ENCODE peak calls at places on chromosomes 1 and 21, in ten cellular contexts. One of them, this sample, is unnamed.

GRCh38 chr1:150566589-150567340 is 12.6 kb downstream of the MCL1 start:
- DNase-seq in tibial artery: no peak
- DNase-seq in foreskin fibroblast: no peak
- DNase-seq in BJ: no peak
- DNase-seq in progenitor cell of endocrine pancreas: no peak
- DNase-seq in bronchial epithelial cell: no peak
- DNase-seq in ovary: peak
- DNase-seq in PC-3: no peak
- DNase-seq in Peyer's patch: no peak
- DNase-seq in prostate gland: no peak
- DNase-seq in this sample: peak

GRCh38 chr1:225899044-225899925 is 10.3 kb upstream of the LEFTY1 start:
- DNase-seq in tibial artery: no peak
- DNase-seq in foreskin fibroblast: no peak
- DNase-seq in BJ: no peak
- DNase-seq in progenitor cell of endocrine pancreas: no peak
- DNase-seq in bronchial epithelial cell: no peak
- DNase-seq in ovary: no peak
- DNase-seq in PC-3: no peak
- DNase-seq in Peyer's patch: no peak
- DNase-seq in prostate gland: no peak
- DNase-seq in this sample: no peak

GRCh38 chr1:89519779-89520358 is 4.8 kb upstream of the LRRC8B start:
- DNase-seq in tibial artery: no peak
- DNase-seq in foreskin fibroblast: peak
- DNase-seq in BJ: no peak
- DNase-seq in progenitor cell of endocrine pancreas: no peak
- DNase-seq in bronchial epithelial cell: peak
- DNase-seq in ovary: no peak
- DNase-seq in PC-3: peak
- DNase-seq in Peyer's patch: no peak
- DNase-seq in prostate gland: peak
- DNase-seq in this sample: peak

GRCh38 chr1:12547586-12548225 is 70.3 kb downstream of the DHRS3 start:
- DNase-seq in tibial artery: no peak
- DNase-seq in foreskin fibroblast: no peak
- DNase-seq in BJ: no peak
- DNase-seq in progenitor cell of endocrine pancreas: no peak
- DNase-seq in bronchial epithelial cell: no peak
- DNase-seq in ovary: no peak
- DNase-seq in PC-3: no peak
- DNase-seq in Peyer's patch: no peak
- DNase-seq in prostate gland: no peak
- DNase-seq in this sample: no peak

GRCh38 chr1:206579747-206580437 is 32.4 kb downstream of the EIF2D start:
- DNase-seq in tibial artery: peak
- DNase-seq in foreskin fibroblast: peak
- DNase-seq in BJ: no peak
- DNase-seq in progenitor cell of endocrine pancreas: no peak
- DNase-seq in bronchial epithelial cell: no peak
- DNase-seq in ovary: no peak
- DNase-seq in PC-3: peak
- DNase-seq in Peyer's patch: peak
- DNase-seq in prostate gland: no peak
- DNase-seq in this sample: peak

GRCh38 chr21:32565856-32566465 is 19.4 kb downstream of the TCP10L start:
- DNase-seq in tibial artery: no peak
- DNase-seq in foreskin fibroblast: peak
- DNase-seq in BJ: no peak
- DNase-seq in progenitor cell of endocrine pancreas: no peak
- DNase-seq in bronchial epithelial cell: no peak
- DNase-seq in ovary: no peak
- DNase-seq in PC-3: no peak
- DNase-seq in Peyer's patch: no peak
- DNase-seq in prostate gland: no peak
- DNase-seq in this sample: no peak

GRCh38 chr21:42454791-42455190 is 41.2 kb downstream of the RSPH1 start:
- DNase-seq in tibial artery: no peak
- DNase-seq in foreskin fibroblast: no peak
- DNase-seq in BJ: no peak
- DNase-seq in progenitor cell of endocrine pancreas: no peak
- DNase-seq in bronchial epithelial cell: no peak
- DNase-seq in ovary: no peak
- DNase-seq in PC-3: no peak
- DNase-seq in Peyer's patch: no peak
- DNase-seq in prostate gland: no peak
- DNase-seq in this sample: no peak

GRCh38 chr1:32801096-32801713 is 16.0 kb downstream of the YARS1 start:
- DNase-seq in tibial artery: no peak
- DNase-seq in foreskin fibroblast: peak
- DNase-seq in BJ: no peak
- DNase-seq in progenitor cell of endocrine pancreas: no peak
- DNase-seq in bronchial epithelial cell: peak
- DNase-seq in ovary: no peak
- DNase-seq in PC-3: peak
- DNase-seq in Peyer's patch: no peak
- DNase-seq in prostate gland: no peak
- DNase-seq in this sample: peak

DNA sequence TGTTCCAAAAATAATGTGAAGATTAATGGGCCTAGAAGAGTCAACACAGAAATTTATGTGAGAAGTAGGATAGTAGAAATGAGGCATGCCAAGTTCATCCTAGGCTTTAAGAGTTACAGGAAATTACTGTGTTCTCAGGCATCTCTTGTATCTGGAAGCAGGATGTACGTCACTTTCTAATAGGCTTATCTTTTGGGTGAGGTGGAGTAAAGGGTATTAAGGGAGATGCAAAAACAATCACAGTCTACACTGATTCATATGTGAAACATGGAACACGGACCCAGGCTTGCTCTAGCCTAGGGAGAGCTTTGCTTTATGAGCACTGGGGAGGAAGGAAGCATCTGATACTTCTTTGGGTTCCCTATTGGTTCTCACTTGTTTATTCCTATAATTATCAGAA is 84.5 kb upstream of the RGS4 start:
- DNase-seq in tibial artery: no peak
- DNase-seq in foreskin fibroblast: peak
- DNase-seq in BJ: no peak
- DNase-seq in progenitor cell of endocrine pancreas: no peak
- DNase-seq in bronchial epithelial cell: peak
- DNase-seq in ovary: no peak
- DNase-seq in PC-3: peak
- DNase-seq in Peyer's patch: no peak
- DNase-seq in prostate gland: no peak
- DNase-seq in this sample: no peak
- TF ChIP-seq CTCF in tibial artery: no peak
- TF ChIP-seq CTCF in foreskin fibroblast: no peak
- TF ChIP-seq CTCF in BJ: no peak
- TF ChIP-seq CTCF in progenitor cell of endocrine pancreas: no peak
- TF ChIP-seq CTCF in bronchial epithelial cell: no peak
- TF ChIP-seq CTCF in ovary: no peak
- TF ChIP-seq CTCF in PC-3: no peak
- TF ChIP-seq CTCF in Peyer's patch: no peak
- TF ChIP-seq CTCF in prostate gland: no peak
- TF ChIP-seq CTCF in this sample: no peak

GRCh38 chr1:65434255-65434654 is 13.8 kb downstream of the LEPR start:
- DNase-seq in tibial artery: no peak
- DNase-seq in foreskin fibroblast: no peak
- DNase-seq in BJ: no peak
- DNase-seq in progenitor cell of endocrine pancreas: no peak
- DNase-seq in bronchial epithelial cell: no peak
- DNase-seq in ovary: no peak
- DNase-seq in PC-3: no peak
- DNase-seq in Peyer's patch: no peak
- DNase-seq in prostate gland: no peak
- DNase-seq in this sample: no peak

GRCh38 chr1:65437616-65438015 is 17.1 kb downstream of the LEPR start:
- DNase-seq in tibial artery: no peak
- DNase-seq in foreskin fibroblast: no peak
- DNase-seq in BJ: no peak
- DNase-seq in progenitor cell of endocrine pancreas: no peak
- DNase-seq in bronchial epithelial cell: no peak
- DNase-seq in ovary: no peak
- DNase-seq in PC-3: no peak
- DNase-seq in Peyer's patch: no peak
- DNase-seq in prostate gland: no peak
- DNase-seq in this sample: no peak

GRCh38 chr1:65435987-65436386 is 15.5 kb downstream of the LEPR start:
- DNase-seq in tibial artery: no peak
- DNase-seq in foreskin fibroblast: peak
- DNase-seq in BJ: no peak
- DNase-seq in progenitor cell of endocrine pancreas: no peak
- DNase-seq in bronchial epithelial cell: no peak
- DNase-seq in ovary: no peak
- DNase-seq in PC-3: no peak
- DNase-seq in Peyer's patch: no peak
- DNase-seq in prostate gland: no peak
- DNase-seq in this sample: no peak

GRCh38 chr1:65432918-65433317 is 12.4 kb downstream of the LEPR start:
- DNase-seq in tibial artery: no peak
- DNase-seq in foreskin fibroblast: no peak
- DNase-seq in BJ: no peak
- DNase-seq in progenitor cell of endocrine pancreas: no peak
- DNase-seq in bronchial epithelial cell: no peak
- DNase-seq in ovary: no peak
- DNase-seq in PC-3: no peak
- DNase-seq in Peyer's patch: no peak
- DNase-seq in prostate gland: no peak
- DNase-seq in this sample: no peak

GRCh38 chr1:65434760-65435159 is 14.3 kb downstream of the LEPR start:
- DNase-seq in tibial artery: no peak
- DNase-seq in foreskin fibroblast: no peak
- DNase-seq in BJ: no peak
- DNase-seq in progenitor cell of endocrine pancreas: no peak
- DNase-seq in bronchial epithelial cell: no peak
- DNase-seq in ovary: no peak
- DNase-seq in PC-3: no peak
- DNase-seq in Peyer's patch: no peak
- DNase-seq in prostate gland: no peak
- DNase-seq in this sample: no peak
- TF ChIP-seq CTCF in tibial artery: no peak
- TF ChIP-seq CTCF in foreskin fibroblast: no peak
- TF ChIP-seq CTCF in BJ: no peak
- TF ChIP-seq CTCF in progenitor cell of endocrine pancreas: no peak
- TF ChIP-seq CTCF in bronchial epithelial cell: no peak
- TF ChIP-seq CTCF in ovary: no peak
- TF ChIP-seq CTCF in PC-3: no peak
- TF ChIP-seq CTCF in Peyer's patch: no peak
- TF ChIP-seq CTCF in prostate gland: no peak
- TF ChIP-seq CTCF in this sample: no peak

GRCh38 chr21:33892853-33893252 is 22.8 kb downstream of the ATP5PO start:
- DNase-seq in tibial artery: no peak
- DNase-seq in foreskin fibroblast: no peak
- DNase-seq in BJ: no peak
- DNase-seq in progenitor cell of endocrine pancreas: no peak
- DNase-seq in bronchial epithelial cell: no peak
- DNase-seq in ovary: no peak
- DNase-seq in PC-3: no peak
- DNase-seq in Peyer's patch: no peak
- DNase-seq in prostate gland: no peak
- DNase-seq in this sample: no peak
- TF ChIP-seq CTCF in tibial artery: no peak
- TF ChIP-seq CTCF in foreskin fibroblast: no peak
- TF ChIP-seq CTCF in BJ: no peak
- TF ChIP-seq CTCF in progenitor cell of endocrine pancreas: peak
- TF ChIP-seq CTCF in bronchial epithelial cell: no peak
- TF ChIP-seq CTCF in ovary: no peak
- TF ChIP-seq CTCF in PC-3: peak
- TF ChIP-seq CTCF in Peyer's patch: no peak
- TF ChIP-seq CTCF in prostate gland: no peak
- TF ChIP-seq CTCF in this sample: no peak

GRCh38 chr21:29091032-29091431 is 17.6 kb upstream of the CCT8 start:
- DNase-seq in tibial artery: no peak
- DNase-seq in foreskin fibroblast: peak
- DNase-seq in BJ: peak
- DNase-seq in progenitor cell of endocrine pancreas: no peak
- DNase-seq in bronchial epithelial cell: peak
- DNase-seq in ovary: no peak
- DNase-seq in PC-3: peak
- DNase-seq in Peyer's patch: no peak
- DNase-seq in prostate gland: no peak
- DNase-seq in this sample: peak

GRCh38 chr21:29095203-29095602 is 21.8 kb upstream of the CCT8 start:
- DNase-seq in tibial artery: no peak
- DNase-seq in foreskin fibroblast: no peak
- DNase-seq in BJ: no peak
- DNase-seq in progenitor cell of endocrine pancreas: no peak
- DNase-seq in bronchial epithelial cell: no peak
- DNase-seq in ovary: no peak
- DNase-seq in PC-3: no peak
- DNase-seq in Peyer's patch: no peak
- DNase-seq in prostate gland: no peak
- DNase-seq in this sample: no peak

GRCh38 chr21:29096619-29097018 is 23.2 kb upstream of the CCT8 start:
- DNase-seq in tibial artery: no peak
- DNase-seq in foreskin fibroblast: no peak
- DNase-seq in BJ: no peak
- DNase-seq in progenitor cell of endocrine pancreas: no peak
- DNase-seq in bronchial epithelial cell: no peak
- DNase-seq in ovary: no peak
- DNase-seq in PC-3: no peak
- DNase-seq in Peyer's patch: no peak
- DNase-seq in prostate gland: no peak
- DNase-seq in this sample: no peak

GRCh38 chr21:29098156-29098555 is 24.7 kb upstream of the CCT8 start:
- DNase-seq in tibial artery: no peak
- DNase-seq in foreskin fibroblast: peak
- DNase-seq in BJ: no peak
- DNase-seq in progenitor cell of endocrine pancreas: no peak
- DNase-seq in bronchial epithelial cell: no peak
- DNase-seq in ovary: no peak
- DNase-seq in PC-3: no peak
- DNase-seq in Peyer's patch: no peak
- DNase-seq in prostate gland: no peak
- DNase-seq in this sample: no peak

DNA sequence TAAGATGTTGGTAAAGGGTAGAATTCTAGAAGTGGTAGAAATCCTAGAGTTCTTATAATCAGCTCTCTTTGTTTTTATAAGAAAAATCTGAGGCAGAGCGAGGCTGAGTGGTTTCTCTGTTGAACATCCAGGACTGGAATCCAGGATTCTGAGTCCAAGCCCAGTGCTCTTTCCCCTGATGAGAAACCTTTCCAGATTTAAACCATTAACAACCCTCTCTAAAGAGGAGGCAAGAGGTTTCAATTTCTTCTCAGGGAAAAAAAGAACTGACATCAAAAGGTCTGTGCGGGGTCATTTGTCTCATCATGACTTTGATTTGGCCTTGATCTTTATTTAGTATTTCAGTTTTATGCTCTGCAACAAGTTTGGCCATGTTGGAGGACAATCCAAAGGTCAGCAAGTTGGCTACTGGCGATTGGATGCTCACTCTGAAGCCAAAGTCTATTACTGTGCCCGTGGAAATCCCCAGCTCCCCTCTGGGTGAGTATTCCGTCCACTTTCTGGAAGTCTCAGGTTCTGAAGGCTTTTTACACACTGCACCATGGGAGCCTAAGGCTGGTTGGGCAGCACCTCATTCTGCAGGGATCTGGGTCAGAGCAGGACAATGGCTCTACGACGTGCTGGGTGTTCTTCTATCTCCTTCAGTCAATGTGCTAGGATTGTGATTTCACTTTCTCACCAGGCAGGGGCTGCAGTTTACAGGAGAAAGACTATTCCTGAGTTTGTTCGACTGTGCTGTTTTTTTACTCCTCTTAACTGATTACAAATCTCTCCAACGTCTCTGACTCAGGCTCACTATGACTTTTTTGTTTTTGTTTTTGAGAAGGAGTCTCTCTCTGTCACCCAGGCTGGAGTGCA is 18.9 kb upstream of the CCT8 start:
- DNase-seq in tibial artery: no peak
- DNase-seq in foreskin fibroblast: peak
- DNase-seq in BJ: no peak
- DNase-seq in progenitor cell of endocrine pancreas: no peak
- DNase-seq in bronchial epithelial cell: peak
- DNase-seq in ovary: no peak
- DNase-seq in PC-3: no peak
- DNase-seq in Peyer's patch: no peak
- DNase-seq in prostate gland: no peak
- DNase-seq in this sample: peak
- TF ChIP-seq CTCF in tibial artery: no peak
- TF ChIP-seq CTCF in foreskin fibroblast: peak
- TF ChIP-seq CTCF in BJ: peak
- TF ChIP-seq CTCF in progenitor cell of endocrine pancreas: no peak
- TF ChIP-seq CTCF in bronchial epithelial cell: no peak
- TF ChIP-seq CTCF in ovary: no peak
- TF ChIP-seq CTCF in PC-3: no peak
- TF ChIP-seq CTCF in Peyer's patch: no peak
- TF ChIP-seq CTCF in prostate gland: no peak
- TF ChIP-seq CTCF in this sample: no peak